ENCODE peak calls at places on chromosome 18, in five cellular contexts. H, G, Y, N and B are unnamed samples.

GRCh38 chr18:9513971-9514512 is 38.7 kb downstream of the RALBP1 start:
- DNase-seq in H (no peak), Y (no peak), N (peak; percentile 70), G (peak; percentile 68), B (no peak)

GRCh38 chr18:26228562-26229260 is 2.5 kb downstream of the TAF4B start:
- DNase-seq in H (no peak), G (no peak), N (no peak), Y (no peak), B (no peak)

GRCh38 chr18:28045176-28045810 is 131.6 kb downstream of the CDH2 start:
- DNase-seq in H (no peak), G (peak; percentile 69), Y (peak; percentile 14), N (peak; percentile 31), B (no peak)

GRCh38 chr18:2985628-2986027 is 27.3 kb downstream of the LPIN2 start:
- DNase-seq in G (peak; percentile 63), Y (no peak), N (peak; percentile 29), H (no peak), B (no peak)

GRCh38 chr18:45423664-45424063 is 191.6 kb upstream of the SLC14A2 start:
- DNase-seq in N (no peak), Y (no peak), H (no peak), G (no peak), B (no peak)

GRCh38 chr18:63970803-63971191 is 916 bp downstream of the SERPINB8 start:
- DNase-seq in Y (peak; percentile 65), N (no peak), H (peak; percentile 69), G (no peak), B (peak; percentile 83)

GRCh38 chr18:48859311-48860275 is 91.2 kb downstream of the SMAD7 start:
- DNase-seq in Y (peak; percentile 61), H (no peak), G (no peak), N (no peak), B (peak; percentile 66)

GRCh38 chr18:14970027-14970426 is 222.1 kb downstream of the ANKRD30B start:
- DNase-seq in G (peak; percentile 61), Y (no peak), N (no peak), H (no peak), B (no peak)

GRCh38 chr18:23735021-23735464 is 45.8 kb downstream of the LAMA3 start:
- DNase-seq in G (peak; percentile 52), H (no peak), N (peak; percentile 16), Y (no peak), B (no peak)

GRCh38 chr18:12327510-12328178 is 19.6 kb downstream of the TUBB6 start:
- DNase-seq in G (peak; percentile 66), N (peak; percentile 77), Y (peak; percentile 96), H (peak; percentile 91), B (peak; percentile 90)

GRCh38 chr18:45167109-45167551 is 448.1 kb upstream of the SLC14A2 start:
- DNase-seq in G (peak; percentile 62), Y (no peak), N (no peak), H (no peak), B (no peak)

GRCh38 chr18:697012-697411 is 15.4 kb downstream of the ENOSF1 start:
- DNase-seq in H (no peak), Y (no peak), N (no peak), G (no peak), B (no peak)

GRCh38 chr18:2939317-2939716 is 73.6 kb downstream of the LPIN2 start:
- DNase-seq in G (no peak), N (peak; percentile 74), H (no peak), Y (no peak), B (peak; percentile 72)

GRCh38 chr18:44508474-44508873 is 172.2 kb upstream of the SETBP1 start:
- DNase-seq in Y (no peak), G (no peak), N (no peak), H (no peak), B (no peak)

GRCh38 chr18:7169601-7170000 is 52.0 kb upstream of the LAMA1 start:
- DNase-seq in G (no peak), H (peak; percentile 64), N (no peak), Y (no peak), B (no peak)

GRCh38 chr18:44896817-44897216 is 216.1 kb downstream of the SETBP1 start:
- DNase-seq in H (no peak), Y (no peak), N (no peak), G (no peak), B (no peak)

GRCh38 chr18:60019463-60019840 is 119.7 kb downstream of the PMAIP1 start:
- DNase-seq in G (peak; percentile 88), Y (no peak), H (no peak), N (peak; percentile 35), B (no peak)

GRCh38 chr18:31225668-31226067 is 63.0 kb upstream of the DSC1 start:
- DNase-seq in N (peak; percentile 44), H (no peak), G (peak; percentile 86), Y (peak; percentile 64), B (no peak)

GRCh38 chr18:59142274-59142673 is 2.6 kb downstream of the SEC11C start:
- DNase-seq in N (no peak), G (no peak), H (no peak), Y (no peak), B (no peak)

GRCh38 chr18:60686142-60686541 is 313.6 kb upstream of the MC4R start:
- DNase-seq in H (no peak), N (no peak), Y (no peak), G (no peak), B (no peak)

GRCh38 chr18:79899609-79900435 is 51.6 kb downstream of the SLC66A2 start:
- DNase-seq in Y (no peak), G (no peak), H (peak; percentile 42), N (no peak), B (no peak)

GRCh38 chr18:903703-904102 is 968 bp upstream of the ADCYAP1 start:
- DNase-seq in G (peak; percentile 57), N (peak; percentile 24), Y (peak; percentile 83), H (peak; percentile 70), B (peak; percentile 75)

GRCh38 chr18:36786686-36787085 is 42.1 kb downstream of the TPGS2 start:
- DNase-seq in G (peak; percentile 78), H (no peak), N (peak; percentile 3), Y (no peak), B (peak; percentile 71)

GRCh38 chr18:14768241-14768640 is 20.3 kb downstream of the ANKRD30B start:
- DNase-seq in N (no peak), Y (no peak), H (no peak), G (no peak), B (no peak)

GRCh38 chr18:41881285-41881684 is 73.7 kb upstream of the PIK3C3 start:
- DNase-seq in N (no peak), H (no peak), G (peak; percentile 43), Y (no peak), B (no peak)

GRCh38 chr18:23239350-23239692 is 104.0 kb downstream of the CABLES1 start:
- DNase-seq in G (no peak), Y (no peak), H (no peak), N (no peak), B (no peak)

GRCh38 chr18:11759456-11759855 is 70.4 kb downstream of the GNAL start:
- DNase-seq in Y (no peak), N (no peak), H (no peak), G (no peak), B (no peak)

GRCh38 chr18:26840965-26841364 is 24.5 kb downstream of the AQP4 start:
- DNase-seq in Y (peak; percentile 51), H (no peak), G (no peak), N (no peak), B (no peak)

GRCh38 chr18:13629841-13630747 is 96.3 kb downstream of the FAM210A start:
- DNase-seq in N (peak; percentile 51), Y (peak; percentile 90), H (no peak), G (peak; percentile 52), B (no peak)

GRCh38 chr18:621181-621580 is 24.4 kb downstream of the CLUL1 start:
- DNase-seq in N (no peak), Y (no peak), G (no peak), H (no peak), B (no peak)

GRCh38 chr18:59308201-59309014 is 10.0 kb downstream of the CPLX4 start:
- DNase-seq in G (peak; percentile 62), Y (peak; percentile 86), N (peak; percentile 55), H (peak; percentile 88), B (peak; percentile 88)

GRCh38 chr18:23646282-23646681 is 16.4 kb downstream of the ANKRD29 start:
- DNase-seq in G (no peak), Y (no peak), N (no peak), H (no peak), B (no peak)

GRCh38 chr18:12726774-12727550 is 24.1 kb downstream of the PSMG2 start:
- DNase-seq in Y (peak; percentile 93), N (peak; percentile 73), G (peak; percentile 74), H (no peak), B (no peak)

GRCh38 chr18:63823516-63824219 is 48.5 kb downstream of the SERPINB7 start:
- DNase-seq in N (no peak), G (peak; percentile 27), H (no peak), Y (peak; percentile 70), B (no peak)

GRCh38 chr18:25047983-25048382 is 304.0 kb downstream of the ZNF521 start:
- DNase-seq in H (no peak), N (no peak), G (no peak), Y (peak; percentile 95), B (no peak)

DNA sequence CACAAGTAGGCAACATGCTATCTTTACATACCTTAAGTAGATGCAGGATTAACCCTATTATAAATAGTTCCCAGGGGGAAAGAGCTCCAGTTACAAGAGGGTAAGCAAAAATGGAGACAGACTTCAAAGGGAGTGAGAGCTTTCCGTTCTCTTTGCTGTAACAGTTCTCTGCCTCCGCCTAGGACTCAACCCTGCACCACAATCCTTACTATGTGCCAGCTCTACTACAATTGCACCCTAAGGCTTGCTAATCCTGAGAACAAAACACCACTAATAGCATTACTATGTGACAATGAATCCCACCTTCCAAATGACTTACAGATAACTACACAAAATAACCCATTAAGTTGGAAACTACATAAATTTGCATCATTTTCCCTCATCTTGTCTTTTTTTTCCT is 7.7 kb downstream of the ZBTB14 start:
- DNase-seq in Y (no peak), G (no peak), N (no peak), H (no peak), B (no peak)
- H3K4me3 ChIP-seq in Y (no peak overlapping the region), G (no peak overlapping the region), N (no peak overlapping the region), H (no peak overlapping the region), B (no peak overlapping the region)

GRCh38 chr18:62718268-62718800 is 3.0 kb downstream of the PHLPP1 start:
- DNase-seq in N (no peak), G (no peak), Y (no peak), H (no peak), B (no peak)
- H3K4me3 ChIP-seq in N (peak overlapping the region; percentile 69), G (peak overlapping the region; percentile 76), Y (peak overlapping the region; percentile 65), H (peak overlapping the region; percentile 88), B (peak overlapping the region; percentile 69)

DNA sequence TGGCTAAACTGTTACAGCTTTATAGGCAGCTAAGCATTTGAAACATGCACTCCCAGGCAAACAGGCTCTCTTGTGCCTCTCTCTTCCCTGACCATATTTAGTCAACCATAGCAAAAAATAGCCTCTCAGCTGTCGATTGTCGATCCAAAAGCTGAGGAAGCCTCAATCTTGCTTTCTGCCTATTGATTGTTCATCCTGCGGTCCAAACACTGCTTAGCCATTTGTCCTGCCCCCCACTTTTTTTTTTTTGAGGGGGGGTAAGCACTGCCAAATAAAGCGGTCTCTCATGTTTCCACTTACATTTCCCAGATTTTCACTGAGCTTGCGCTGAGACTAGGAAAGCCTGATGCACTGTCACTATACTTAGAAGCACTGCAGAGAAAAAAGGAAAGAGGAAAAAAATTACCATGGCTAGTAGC is 90.8 kb downstream of the MIB1 start:
- DNase-seq in H (no peak), N (no peak), Y (peak; percentile 19), G (no peak), B (no peak)
- H3K4me3 ChIP-seq in H (peak overlapping the region; percentile 55), N (no peak overlapping the region), Y (no peak overlapping the region), G (no peak overlapping the region), B (no peak overlapping the region)

GRCh38 chr18:76476665-76477561 is 18.1 kb downstream of the ZNF516 start:
- DNase-seq in G (peak; percentile 93), Y (no peak), N (peak; percentile 72), H (no peak), B (no peak)
- H3K4me3 ChIP-seq in G (peak overlapping the region; percentile 37), Y (no peak overlapping the region), N (peak overlapping the region; percentile 44), H (peak overlapping the region; percentile 24), B (peak overlapping the region; percentile 34)